ENCODE peak calls at places on chromosomes 12 and 14, in four cellular contexts. F is HepG2, J is GM12878, W is H1. L is an unnamed sample. For H3K27me3, the result is how much of the 10 kb centered on the place peaks cover.

GRCh38 chr14:100885196-100886030 is 18.1 kb downstream of the RTL1 start:
- DNase-seq in F (no peak), W (no peak), J (no peak), L (no peak)

GRCh38 chr14:105167303-105168092 is 1.1 kb downstream of the JAG2 start:
- DNase-seq in J (no peak), W (no peak), F (no peak), L (no peak)

GRCh38 chr14:104084251-104085002 is 1.1 kb upstream of the ASPG start:
- DNase-seq in J (no peak), F (no peak), W (no peak), L (no peak)

GRCh38 chr14:60637490-60638452 is 11.5 kb downstream of the SIX1 start:
- DNase-seq in J (no peak), W (peak), F (no peak), L (no peak)

GRCh38 chr12:123478762-123479161 is 20.8 kb downstream of the SNRNP35 start:
- DNase-seq in J (no peak), F (no peak), W (no peak), L (no peak)

GRCh38 chr14:61140271-61140670 is 140.9 kb downstream of the TMEM30B start:
- DNase-seq in J (no peak), F (no peak), W (no peak), L (no peak)

GRCh38 chr14:101182476-101182875 is 279.0 kb upstream of the RTL1 start:
- DNase-seq in J (no peak), W (peak), F (no peak), L (no peak)

GRCh38 chr12:20624718-20625117 is 70.4 kb upstream of the SLCO1C1 start:
- DNase-seq in J (no peak), F (peak), W (no peak), L (peak)

GRCh38 chr14:54175298-54175942 is 218.8 kb upstream of the BMP4 start:
- DNase-seq in F (peak), J (peak), W (peak), L (peak)

GRCh38 chr14:84403585-84403984 is 1126.4 kb upstream of the FLRT2 start:
- DNase-seq in F (no peak), W (no peak), J (no peak), L (no peak)

GRCh38 chr12:22126758-22127157 is 80.7 kb downstream of the CMAS start:
- DNase-seq in F (no peak), J (no peak), W (no peak), L (no peak)

GRCh38 chr12:109899783-109900751 is at the start of gene TCHP:
- DNase-seq in W (peak), F (peak), J (peak), L (peak)

GRCh38 chr12:29039013-29039412 is 110.1 kb upstream of the FAR2 start:
- DNase-seq in F (no peak), J (no peak), W (no peak), L (no peak)

GRCh38 chr14:99012703-99013102 is 259.3 kb downstream of the BCL11B start:
- DNase-seq in W (no peak), J (no peak), F (no peak), L (no peak)

GRCh38 chr14:70906785-70907171 is 481 bp upstream of the PCNX1 start:
- DNase-seq in F (no peak), W (no peak), J (no peak), L (no peak)

GRCh38 chr14:61838661-61839060 is 76.4 kb downstream of the SNAPC1 start:
- DNase-seq in W (no peak), F (no peak), J (no peak), L (no peak)

GRCh38 chr14:83575301-83575700 is 1954.6 kb upstream of the FLRT2 start:
- DNase-seq in W (no peak), J (no peak), F (no peak), L (no peak)

GRCh38 chr12:57842342-57843294 is 3.9 kb downstream of the CTDSP2 start:
- DNase-seq in F (no peak), J (no peak), W (no peak), L (no peak)

GRCh38 chr12:33588082-33588712 is 148.6 kb upstream of the SYT10 start:
- DNase-seq in J (no peak), W (peak), F (no peak), L (no peak)

GRCh38 chr12:124742111-124742510 is 121.6 kb downstream of the SCARB1 start:
- DNase-seq in F (no peak), W (no peak), J (no peak), L (no peak)

GRCh38 chr14:71103662-71104484 is 196.6 kb downstream of the PCNX1 start:
- DNase-seq in F (peak), J (peak), W (no peak), L (peak)

GRCh38 chr14:95765016-95765415 is 51.1 kb upstream of the TCL1A start:
- DNase-seq in W (no peak), F (no peak), J (no peak), L (no peak)

GRCh38 chr14:101839236-101839635 is 77.7 kb downstream of the PPP2R5C start:
- DNase-seq in J (peak), W (no peak), F (no peak), L (no peak)

GRCh38 chr14:65798216-65798615 is 385.7 kb downstream of the FUT8 start:
- DNase-seq in F (no peak), W (no peak), J (no peak), L (no peak)

GRCh38 chr12:108495054-108495453 is 20.0 kb upstream of the FICD start:
- DNase-seq in F (peak), J (no peak), W (peak), L (peak)

GRCh38 chr12:40959041-40959440 is 229.1 kb upstream of the PDZRN4 start:
- DNase-seq in J (no peak), F (no peak), W (no peak), L (no peak)

GRCh38 chr14:65412881-65413738 is 580 bp downstream of the FUT8 start:
- DNase-seq in F (peak), W (peak), J (no peak), L (no peak)

GRCh38 chr12:112973712-112974305 is 4.5 kb upstream of the OAS2 start:
- DNase-seq in W (no peak), F (no peak), J (no peak), L (no peak)

GRCh38 chr12:88909510-88909909 is 329.2 kb upstream of the KITLG start:
- DNase-seq in F (no peak), W (no peak), J (no peak), L (no peak)

GRCh38 chr12:100199347-100200136 is 1.1 kb upstream of the ACTR6 start:
- DNase-seq in J (no peak), W (peak), F (peak), L (peak)

GRCh38 chr14:49972840-49973239 is 80.0 kb downstream of the ARF6 start:
- DNase-seq in J (no peak), W (no peak), F (peak), L (peak)

GRCh38 chr14:74531467-74531866 is 37.9 kb downstream of the ISCA2 start:
- DNase-seq in W (peak), F (peak), J (no peak), L (peak)

GRCh38 chr12:4045433-4045760 is 172.2 kb upstream of the PARP11 start:
- DNase-seq in W (peak), J (no peak), F (no peak), L (no peak)
- H3K27me3 ChIP-seq in W (under half), J (under half), F (under half), L (half or more)

GRCh38 chr12:78959556-78959955 is 95.0 kb downstream of the SYT1 start:
- DNase-seq in W (no peak), J (no peak), F (no peak), L (no peak)

GRCh38 chr12:78966062-78966461 is 101.5 kb downstream of the SYT1 start:
- DNase-seq in F (no peak), J (no peak), W (no peak), L (no peak)

GRCh38 chr12:78964521-78964920 is 99.9 kb downstream of the SYT1 start:
- DNase-seq in W (no peak), F (no peak), J (no peak), L (no peak)

GRCh38 chr12:78963439-78964222 is 99.1 kb downstream of the SYT1 start:
- DNase-seq in W (no peak), F (no peak), J (no peak), L (peak)

GRCh38 chr12:78961171-78961570 is 96.6 kb downstream of the SYT1 start:
- DNase-seq in W (no peak), F (no peak), J (no peak), L (no peak)
- TF ChIP-seq SP1 in W (no peak), F (no peak), J (no peak), L (no peak)

GRCh38 chr12:120453060-120453761 is 7.0 kb downstream of the GATC start:
- DNase-seq in F (no peak), J (no peak), W (no peak), L (no peak)

GRCh38 chr12:120453977-120454376 is 7.7 kb downstream of the GATC start:
- DNase-seq in W (no peak), J (no peak), F (peak), L (no peak)

GRCh38 chr12:120445911-120446909 is at the start of the genes GATC and TRIAP1:
- DNase-seq in W (peak), F (peak), J (peak), L (peak)

GRCh38 chr12:120444676-120445075 is 1.5 kb downstream of the TRIAP1 start:
- DNase-seq in F (no peak), W (no peak), J (no peak), L (no peak)

GRCh38 chr12:120447992-120448391 is 1.7 kb downstream of the GATC start:
- DNase-seq in F (no peak), J (no peak), W (no peak), L (no peak)
- H3K4me2 ChIP-seq in F (peak), J (no peak), W (no peak), L (peak)

GRCh38 chr12:130975116-130975515 is 21.4 kb downstream of the ADGRD1 start:
- DNase-seq in W (no peak), F (no peak), J (no peak), L (no peak)

GRCh38 chr12:130973109-130973508 is 19.4 kb downstream of the ADGRD1 start:
- DNase-seq in W (no peak), J (no peak), F (no peak), L (no peak)

GRCh38 chr12:130971871-130972588 is 18.3 kb downstream of the ADGRD1 start:
- DNase-seq in F (peak), J (no peak), W (no peak), L (no peak)

GRCh38 chr12:130972589-130972950 is 18.9 kb downstream of the ADGRD1 start:
- DNase-seq in F (no peak), W (no peak), J (no peak), L (no peak)

GRCh38 chr12:130973906-130974305 is 20.2 kb downstream of the ADGRD1 start:
- DNase-seq in J (no peak), F (no peak), W (no peak), L (no peak)
- H3K27me3 ChIP-seq in J (under half), F (under half), W (under half), L (under half)

GRCh38 chr14:69703047-69704046 is 63.6 kb upstream of the SRSF5 start:
- DNase-seq in W (no peak), F (peak), J (no peak), L (no peak)

GRCh38 chr14:69699743-69700309 is 67.1 kb upstream of the SRSF5 start:
- DNase-seq in J (no peak), W (no peak), F (no peak), L (no peak)

GRCh38 chr14:69700609-69701008 is 66.3 kb upstream of the SRSF5 start:
- DNase-seq in W (no peak), F (no peak), J (no peak), L (no peak)

GRCh38 chr14:69701269-69701668 is 65.7 kb upstream of the SRSF5 start:
- DNase-seq in J (no peak), W (no peak), F (no peak), L (no peak)

DNA sequence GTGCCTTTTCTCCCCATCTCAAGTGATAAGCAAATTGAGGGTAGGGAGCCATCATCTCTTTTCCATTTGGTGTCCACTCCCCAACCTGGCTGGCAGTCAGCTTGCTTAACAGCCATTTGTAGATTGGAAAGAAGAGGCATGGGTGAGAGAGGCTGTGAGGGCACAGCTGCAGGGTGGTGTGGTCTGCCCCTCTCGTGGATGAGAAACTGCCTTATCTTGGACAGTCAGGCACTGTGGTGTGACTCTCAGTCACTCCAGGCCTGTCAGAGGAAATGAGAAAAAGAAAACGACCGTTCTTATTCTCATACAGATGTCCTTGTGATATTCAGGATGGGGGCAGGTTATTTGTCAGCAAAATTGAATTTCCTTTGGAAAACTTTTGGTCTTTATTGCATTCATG is 65.1 kb upstream of the SRSF5 start:
- DNase-seq in F (no peak), J (no peak), W (no peak), L (no peak)
- TF ChIP-seq SP1 in F (no peak), J (no peak), W (no peak), L (no peak)

DNA sequence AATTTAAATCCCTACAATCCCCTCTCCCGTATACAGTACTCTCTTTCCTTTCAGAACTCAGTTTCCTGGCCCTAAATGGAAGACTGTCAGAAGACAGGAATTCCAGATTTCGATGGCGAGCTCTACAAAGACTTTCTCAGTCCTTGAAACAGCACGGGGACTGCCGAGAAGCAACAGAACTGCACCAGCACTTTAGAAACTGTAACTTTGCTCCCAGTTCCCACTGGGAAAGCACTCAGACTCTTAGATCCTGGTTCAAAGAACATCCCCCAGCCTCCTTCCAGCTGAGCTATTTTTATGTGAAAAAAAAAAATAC is 1.8 kb downstream of the PXN start:
- DNase-seq in W (no peak), F (no peak), J (no peak), L (no peak)
- H3K4me2 ChIP-seq in W (peak), F (peak), J (no peak), L (peak)

GRCh38 chr14:77097006-77097688 is 911 bp upstream of the CIPC start:
- DNase-seq in W (no peak), J (no peak), F (peak), L (no peak)

GRCh38 chr14:77097689-77098469 is at the start of gene CIPC:
- DNase-seq in J (peak), W (peak), F (peak), L (peak)

GRCh38 chr14:77099425-77100167 is 1.5 kb downstream of the CIPC start:
- DNase-seq in W (no peak), J (no peak), F (no peak), L (no peak)

GRCh38 chr14:77100961-77101360 is 2.9 kb downstream of the CIPC start:
- DNase-seq in J (no peak), F (no peak), W (no peak), L (no peak)

DNA sequence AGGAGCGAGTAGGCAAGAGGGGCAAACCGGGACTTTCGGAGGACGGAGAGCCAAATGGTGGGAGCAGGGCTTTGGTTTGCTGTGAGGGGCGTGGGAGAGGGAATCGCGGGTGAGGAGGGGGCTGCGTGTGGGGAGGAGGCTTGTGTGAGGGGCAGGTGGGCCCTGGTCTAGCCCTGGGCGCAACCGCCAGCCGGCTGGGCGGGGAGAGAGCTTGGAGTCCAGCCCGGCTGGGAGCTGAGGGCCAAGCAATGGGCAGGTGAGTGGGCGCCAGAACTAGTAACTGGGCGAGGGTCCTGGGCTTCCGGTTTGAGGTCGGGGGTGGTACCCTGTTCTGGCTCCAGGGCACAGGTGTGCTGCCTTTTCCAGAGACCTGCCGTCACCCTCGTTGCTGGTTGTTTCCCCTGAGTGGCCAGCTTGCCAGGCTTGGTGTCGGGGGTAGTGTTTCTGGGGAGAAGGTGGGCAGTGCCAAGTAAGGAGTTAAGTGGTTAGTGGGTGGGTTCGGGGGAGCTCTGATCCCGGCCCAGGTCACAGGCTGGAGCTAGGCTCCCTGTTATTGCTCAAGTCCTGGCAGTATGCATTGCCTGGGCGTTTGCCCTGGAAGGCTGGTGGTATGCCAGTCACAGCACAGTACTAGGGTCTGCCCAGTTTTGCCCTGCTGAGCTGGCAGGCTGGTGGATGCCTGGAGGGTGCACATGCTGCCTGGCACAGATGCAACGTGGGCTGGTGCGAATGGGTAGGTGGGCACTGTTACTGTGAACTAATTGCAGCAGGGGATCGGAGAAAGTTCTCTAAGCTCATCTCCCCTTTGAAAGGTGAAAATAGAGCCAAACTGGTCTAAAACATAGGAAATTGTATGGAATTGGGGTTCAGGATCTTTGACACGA is 654 bp downstream of the CIPC start:
- DNase-seq in J (no peak), F (no peak), W (no peak), L (no peak)
- H3K27me3 ChIP-seq in J (under half), F (under half), W (under half), L (under half)

GRCh38 chr12:5684989-5685388 is 253.1 kb downstream of the NTF3 start:
- DNase-seq in F (no peak), J (no peak), W (peak), L (no peak)
- TF ChIP-seq SP1 in F (no peak), J (no peak), W (no peak), L (no peak)

DNA sequence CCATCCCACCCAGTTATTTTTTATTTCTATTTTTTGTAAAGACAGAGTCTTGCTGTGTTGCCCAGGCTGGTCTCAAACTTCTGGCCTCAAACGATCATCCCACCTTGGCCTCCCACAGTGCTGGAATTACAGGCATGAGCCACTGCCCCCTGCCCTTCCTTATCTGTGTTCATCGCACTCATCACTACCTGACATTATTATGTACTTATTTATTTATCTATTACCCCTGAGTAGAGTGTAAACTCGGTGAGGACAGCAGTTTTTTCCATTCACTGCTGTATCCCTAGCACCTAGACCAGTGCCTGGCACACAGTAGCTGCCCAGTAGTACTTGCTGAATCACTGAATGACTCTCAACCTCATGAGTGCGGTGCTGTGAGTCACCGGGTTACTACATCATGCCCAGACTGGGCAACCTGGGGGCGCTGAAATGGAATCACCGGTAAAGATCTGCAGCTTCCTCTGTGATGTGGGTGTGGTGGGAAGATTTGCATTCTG is 81.8 kb upstream of the USP44 start:
- DNase-seq in J (no peak), F (peak), W (no peak), L (peak)
- H3K4me2 ChIP-seq in J (no peak), F (no peak), W (no peak), L (peak)